ENCODE peak calls at places on chromosomes 11 and 22, in nine cellular contexts. One of them, this sample, is unnamed.

GRCh38 chr11:86931965-86932332 is 23.2 kb downstream of the FZD4 start:
- DNase-seq in H7: no peak
- DNase-seq in left ventricle myocardium inferior: no peak
- DNase-seq in kidney glomerular epithelial cell: no peak
- DNase-seq in right atrium auricular region: no peak
- DNase-seq in foreskin fibroblast: peak; percentile 94
- DNase-seq in naive thymus-derived CD8-positive, alpha-beta T cell: no peak
- DNase-seq in Calu3: no peak
- DNase-seq in transverse colon: no peak
- DNase-seq in this sample: no peak

GRCh38 chr11:77503006-77503405 is 29.1 kb upstream of the PAK1 start:
- DNase-seq in naive thymus-derived CD8-positive, alpha-beta T cell: no peak
- DNase-seq in Calu3: no peak
- DNase-seq in foreskin fibroblast: peak; percentile 64
- DNase-seq in right atrium auricular region: no peak
- DNase-seq in kidney glomerular epithelial cell: no peak
- DNase-seq in H7: no peak
- DNase-seq in transverse colon: no peak
- DNase-seq in left ventricle myocardium inferior: no peak
- DNase-seq in this sample: no peak

GRCh38 chr11:83818349-83818748 is 532.2 kb upstream of the CCDC90B start:
- DNase-seq in Calu3: no peak
- DNase-seq in kidney glomerular epithelial cell: no peak
- DNase-seq in foreskin fibroblast: no peak
- DNase-seq in left ventricle myocardium inferior: no peak
- DNase-seq in transverse colon: no peak
- DNase-seq in right atrium auricular region: no peak
- DNase-seq in H7: no peak
- DNase-seq in naive thymus-derived CD8-positive, alpha-beta T cell: no peak
- DNase-seq in this sample: no peak

GRCh38 chr11:62449451-62449851 is 30.6 kb downstream of the SCGB1A1 start:
- DNase-seq in H7: no peak
- DNase-seq in kidney glomerular epithelial cell: peak; percentile 16
- DNase-seq in Calu3: peak; percentile 48
- DNase-seq in foreskin fibroblast: no peak
- DNase-seq in left ventricle myocardium inferior: no peak
- DNase-seq in transverse colon: peak; percentile 71
- DNase-seq in naive thymus-derived CD8-positive, alpha-beta T cell: no peak
- DNase-seq in right atrium auricular region: no peak
- DNase-seq in this sample: no peak

GRCh38 chr11:33500865-33501479 is 199.7 kb downstream of the C11orf91 start:
- DNase-seq in right atrium auricular region: no peak
- DNase-seq in kidney glomerular epithelial cell: peak; percentile 8
- DNase-seq in foreskin fibroblast: peak; percentile 72
- DNase-seq in H7: peak; percentile 7
- DNase-seq in naive thymus-derived CD8-positive, alpha-beta T cell: no peak
- DNase-seq in left ventricle myocardium inferior: no peak
- DNase-seq in transverse colon: no peak
- DNase-seq in Calu3: peak; percentile 14
- DNase-seq in this sample: no peak

GRCh38 chr11:20042025-20042639 is 118.1 kb downstream of the DBX1 start:
- DNase-seq in left ventricle myocardium inferior: no peak
- DNase-seq in naive thymus-derived CD8-positive, alpha-beta T cell: no peak
- DNase-seq in right atrium auricular region: no peak
- DNase-seq in Calu3: no peak
- DNase-seq in transverse colon: no peak
- DNase-seq in kidney glomerular epithelial cell: peak; percentile 14
- DNase-seq in H7: no peak
- DNase-seq in foreskin fibroblast: no peak
- DNase-seq in this sample: no peak

GRCh38 chr22:45210577-45211431 is 29.9 kb downstream of the KIAA0930 start:
- DNase-seq in kidney glomerular epithelial cell: no peak
- DNase-seq in foreskin fibroblast: peak; percentile 87
- DNase-seq in H7: no peak
- DNase-seq in naive thymus-derived CD8-positive, alpha-beta T cell: no peak
- DNase-seq in left ventricle myocardium inferior: no peak
- DNase-seq in right atrium auricular region: no peak
- DNase-seq in transverse colon: no peak
- DNase-seq in Calu3: no peak
- DNase-seq in this sample: no peak

GRCh38 chr22:31313366-31314147 is 21.3 kb upstream of the PIK3IP1 start:
- DNase-seq in left ventricle myocardium inferior: peak; percentile 57
- DNase-seq in naive thymus-derived CD8-positive, alpha-beta T cell: peak; percentile 62
- DNase-seq in kidney glomerular epithelial cell: peak; percentile 31
- DNase-seq in H7: peak; percentile 88
- DNase-seq in foreskin fibroblast: peak; percentile 78
- DNase-seq in right atrium auricular region: peak; percentile 77
- DNase-seq in Calu3: peak; percentile 86
- DNase-seq in transverse colon: peak; percentile 85
- DNase-seq in this sample: peak; percentile 17

GRCh38 chr22:26038365-26038764 is 130.9 kb upstream of the SEZ6L start:
- DNase-seq in transverse colon: no peak
- DNase-seq in naive thymus-derived CD8-positive, alpha-beta T cell: no peak
- DNase-seq in Calu3: no peak
- DNase-seq in foreskin fibroblast: no peak
- DNase-seq in kidney glomerular epithelial cell: no peak
- DNase-seq in H7: no peak
- DNase-seq in left ventricle myocardium inferior: no peak
- DNase-seq in right atrium auricular region: no peak
- DNase-seq in this sample: no peak

GRCh38 chr11:120027546-120028180 is 110.2 kb downstream of the TRIM29 start:
- DNase-seq in H7: peak; percentile 15
- DNase-seq in kidney glomerular epithelial cell: no peak
- DNase-seq in transverse colon: no peak
- DNase-seq in foreskin fibroblast: no peak
- DNase-seq in naive thymus-derived CD8-positive, alpha-beta T cell: no peak
- DNase-seq in left ventricle myocardium inferior: no peak
- DNase-seq in Calu3: no peak
- DNase-seq in right atrium auricular region: peak; percentile 53
- DNase-seq in this sample: no peak

GRCh38 chr11:44559207-44559943 is 6.1 kb upstream of the CD82 start:
- DNase-seq in naive thymus-derived CD8-positive, alpha-beta T cell: peak; percentile 24
- DNase-seq in right atrium auricular region: no peak
- DNase-seq in foreskin fibroblast: no peak
- DNase-seq in H7: peak; percentile 54
- DNase-seq in transverse colon: no peak
- DNase-seq in left ventricle myocardium inferior: no peak
- DNase-seq in kidney glomerular epithelial cell: no peak
- DNase-seq in Calu3: no peak
- DNase-seq in this sample: no peak

GRCh38 chr11:763073-763463 is 14.2 kb downstream of the GATD1 start:
- DNase-seq in naive thymus-derived CD8-positive, alpha-beta T cell: no peak
- DNase-seq in kidney glomerular epithelial cell: no peak
- DNase-seq in foreskin fibroblast: no peak
- DNase-seq in right atrium auricular region: no peak
- DNase-seq in H7: peak; percentile 97
- DNase-seq in Calu3: peak; percentile 57
- DNase-seq in transverse colon: peak; percentile 72
- DNase-seq in left ventricle myocardium inferior: no peak
- DNase-seq in this sample: no peak